ENCODE peak calls at places on chromosomes 5 and 9, in five cellular contexts. K is IMR-90, T is A549, J is H1, O is HepG2. U is an unnamed sample.
A peak's percentile ranks its signal among the peaks of the same experiment; 100 is the strongest.

GRCh38 chr5:2094616-2094995 is 211.9 kb upstream of the IRX4 start:
- DNase-seq in O (no peak), J (no peak), K (no peak), T (no peak), U (no peak)

GRCh38 chr9:113933671-113934070 is 57.6 kb downstream of the ZNF618 start:
- DNase-seq in O (no peak), T (no peak), J (no peak), K (no peak), U (no peak)

GRCh38 chr9:121750259-121750714 is 98.9 kb downstream of the DAB2IP start:
- DNase-seq in O (no peak), J (no peak), K (no peak), T (no peak), U (no peak)

GRCh38 chr9:131960805-131961495 is 118.7 kb downstream of the MED27 start:
- DNase-seq in T (no peak), O (no peak), K (no peak), J (no peak), U (no peak)

GRCh38 chr9:68538200-68538599 is 2.5 kb downstream of the TMEM252 start:
- DNase-seq in J (no peak), K (peak; percentile 26), T (no peak), O (no peak), U (no peak)

GRCh38 chr9:123942542-123942941 is 12.6 kb upstream of the DENND1A start:
- DNase-seq in T (no peak), K (no peak), J (no peak), O (no peak), U (no peak)

GRCh38 chr5:74638776-74639537 is 1.6 kb downstream of the ENC1 start:
- DNase-seq in O (no peak), J (no peak), K (peak; percentile 61), T (no peak), U (no peak)

GRCh38 chr5:106374956-106375355 is 1295.8 kb downstream of the EFNA5 start:
- DNase-seq in O (no peak), J (no peak), K (no peak), T (no peak), U (no peak)

GRCh38 chr5:144307726-144308125 is 137.1 kb downstream of the KCTD16 start:
- DNase-seq in J (no peak), O (no peak), K (no peak), T (no peak), U (no peak)

GRCh38 chr9:71896762-71897161 is 14.2 kb downstream of the ABHD17B start:
- DNase-seq in J (no peak), K (no peak), T (no peak), O (no peak), U (no peak)

GRCh38 chr9:89466451-89467277 is 31.2 kb downstream of the SEMA4D start:
- DNase-seq in J (no peak), T (no peak), O (no peak), K (no peak), U (no peak)

GRCh38 chr5:178327931-178328711 is 95.5 kb upstream of the PHYKPL start:
- DNase-seq in O (no peak), J (no peak), K (no peak), T (no peak), U (no peak)

GRCh38 chr5:178327446-178327845 is 94.8 kb upstream of the PHYKPL start:
- DNase-seq in J (peak; percentile 42), K (no peak), O (no peak), T (no peak), U (no peak)

GRCh38 chr5:178324481-178325310 is 92.1 kb upstream of the PHYKPL start:
- DNase-seq in T (no peak), O (no peak), K (no peak), J (peak; percentile 45), U (no peak)

GRCh38 chr5:178325311-178326053 is 92.9 kb upstream of the PHYKPL start:
- DNase-seq in K (no peak), O (no peak), T (no peak), J (no peak), U (no peak)

GRCh38 chr5:178326054-178326715 is 93.6 kb upstream of the PHYKPL start:
- DNase-seq in K (no peak), J (no peak), O (no peak), T (no peak), U (no peak)
- TF ChIP-seq RFX5 in K (no peak), J (no peak), O (no peak), T (no peak), U (no peak)

DNA sequence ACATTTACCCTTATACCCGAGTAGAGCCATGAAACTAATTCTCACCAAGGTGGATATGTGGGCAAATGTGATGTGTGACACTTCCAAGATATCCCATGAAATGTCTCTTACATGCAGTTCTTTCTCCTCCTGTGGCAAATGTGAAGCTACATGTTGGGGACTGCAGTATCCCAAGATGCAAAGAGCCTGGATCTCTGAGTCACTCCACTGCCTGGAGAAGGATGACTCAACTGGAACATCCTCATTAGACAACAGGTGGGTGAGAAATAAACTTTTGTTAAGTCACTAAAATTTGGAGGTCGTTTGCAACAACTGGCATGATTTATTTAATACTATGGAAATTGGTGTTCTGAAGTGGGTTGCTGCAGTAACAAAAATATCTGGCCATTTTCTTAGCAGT is 36.5 kb upstream of the TENT4A start:
- DNase-seq in K (peak; percentile 48), J (no peak), T (no peak), O (no peak), U (no peak)
- TF ChIP-seq RAD21 in K (no peak), J (no peak), T (no peak), O (no peak), U (no peak)

GRCh38 chr9:112531666-112532282 is 45.1 kb downstream of the KIAA1958 start:
- DNase-seq in O (peak; percentile 13), K (peak; percentile 43), J (no peak), T (no peak), U (no peak)

GRCh38 chr9:112533660-112534059 is 47.0 kb downstream of the KIAA1958 start:
- DNase-seq in O (no peak), K (no peak), J (peak; percentile 35), T (no peak), U (no peak)

GRCh38 chr9:112529316-112529715 is 42.7 kb downstream of the KIAA1958 start:
- DNase-seq in O (no peak), J (no peak), K (no peak), T (no peak), U (no peak)

GRCh38 chr9:112535364-112535763 is 48.7 kb downstream of the KIAA1958 start:
- DNase-seq in T (no peak), J (no peak), K (peak; percentile 71), O (no peak), U (no peak)

DNA sequence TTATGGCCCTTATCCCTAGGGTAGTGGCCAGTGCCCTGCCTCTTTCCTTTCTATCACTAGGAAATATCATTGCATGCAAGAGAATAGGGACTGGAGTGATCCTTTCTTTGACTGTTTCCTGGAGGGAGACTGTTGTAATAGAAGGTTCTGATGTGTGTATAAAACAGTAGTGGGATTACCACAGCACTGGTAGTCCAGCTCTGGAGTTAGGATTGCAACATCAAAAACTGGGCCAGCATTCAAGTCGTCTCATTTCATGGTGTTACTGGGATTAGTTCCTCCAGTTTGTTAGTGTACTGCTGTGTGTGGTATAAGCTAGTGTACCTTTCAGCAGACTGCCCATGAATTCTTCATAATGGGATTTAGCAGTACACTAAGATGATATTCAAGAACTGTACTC is 45.8 kb downstream of the KIAA1958 start:
- DNase-seq in K (peak; percentile 80), O (no peak), J (no peak), T (no peak), U (no peak)
- TF ChIP-seq MAFK in K (no peak), O (no peak), J (no peak), T (no peak), U (no peak)

DNA sequence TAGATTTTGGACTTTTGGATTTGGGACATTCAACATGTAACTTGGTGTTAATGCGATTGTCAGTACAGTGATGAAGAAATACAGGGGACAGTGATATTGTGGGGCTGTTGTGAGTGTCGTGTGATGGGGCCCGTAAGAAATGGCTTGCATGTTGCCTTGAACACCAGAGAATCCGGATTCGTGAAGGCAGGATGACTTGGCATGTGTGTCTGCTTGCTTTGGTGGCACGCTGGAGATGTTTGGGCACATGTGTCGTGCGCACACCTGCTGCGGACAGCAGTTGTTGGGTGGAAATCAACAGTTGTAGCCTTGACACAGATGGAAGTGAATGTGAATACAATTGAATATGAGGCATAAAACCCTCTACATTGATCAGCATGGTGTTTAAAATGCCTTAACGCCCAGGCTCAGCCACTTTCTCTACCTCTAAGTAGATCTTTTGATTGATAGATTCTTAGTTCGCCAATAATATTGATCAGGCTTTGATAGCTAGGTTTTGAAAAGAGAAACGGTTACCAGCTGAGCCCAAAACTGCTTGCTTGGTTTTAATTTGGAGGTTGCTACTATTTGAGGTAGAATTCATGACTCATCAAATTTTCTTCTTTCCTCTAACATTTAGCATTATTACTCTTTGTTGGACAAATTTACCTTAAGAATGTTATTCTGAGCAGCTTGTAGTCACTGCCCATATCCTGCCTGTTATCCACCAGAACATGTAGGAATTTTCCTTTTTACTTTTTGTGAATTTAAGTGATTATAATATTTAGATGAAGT is 94.4 kb downstream of the TRIO start:
- DNase-seq in O (no peak), T (no peak), J (no peak), K (no peak), U (no peak)
- TF ChIP-seq RFX5 in O (no peak), T (no peak), J (no peak), K (no peak), U (no peak)

GRCh38 chr9:85178486-85178885 is 509.0 kb downstream of the NTRK2 start:
- DNase-seq in K (no peak), J (no peak), O (no peak), T (no peak), U (no peak)
- TF ChIP-seq RAD21 in K (no peak), J (no peak), O (no peak), T (no peak), U (no peak)

GRCh38 chr5:157541452-157542118 is 34.0 kb downstream of the ADAM19 start:
- DNase-seq in T (no peak), O (no peak), K (no peak), J (no peak), U (no peak)
- TF ChIP-seq MAFK in T (no peak), O (peak; percentile 44), K (peak; percentile 42), J (no peak), U (no peak)

GRCh38 chr5:81192351-81192750 is 40.8 kb upstream of the CKMT2 start:
- DNase-seq in T (no peak), O (no peak), J (peak; percentile 59), K (no peak), U (no peak)
- TF ChIP-seq RFX5 in T (no peak), O (no peak), J (no peak), K (no peak), U (no peak)

DNA sequence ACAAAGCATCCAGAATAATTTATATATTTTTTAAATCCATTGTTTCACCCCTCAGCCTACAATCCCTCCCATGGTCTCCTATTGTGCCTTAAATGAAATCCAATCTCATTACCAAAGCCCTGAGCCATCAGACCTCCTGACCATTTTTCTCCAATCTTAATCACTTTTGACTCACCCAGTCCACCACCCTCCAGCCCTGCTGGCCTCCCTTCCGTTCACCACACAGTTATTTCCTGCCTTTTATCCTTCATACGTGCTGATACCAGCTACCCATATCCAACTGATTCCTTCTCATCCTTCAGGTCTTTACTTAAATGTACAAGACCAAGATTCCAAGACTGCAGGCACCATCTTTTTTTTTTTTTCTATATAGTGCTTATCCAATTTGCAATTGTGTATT is 1026.7 kb upstream of the DMAC1 start:
- DNase-seq in T (no peak), O (no peak), J (no peak), K (no peak), U (no peak)
- TF ChIP-seq RAD21 in T (no peak), O (no peak), J (no peak), K (no peak), U (no peak)

GRCh38 chr5:138659561-138659960 is 84.4 kb upstream of the HSPA9 start:
- DNase-seq in O (no peak), T (no peak), K (no peak), J (no peak), U (no peak)
- TF ChIP-seq MAFK in O (no peak), T (no peak), K (no peak), J (no peak), U (no peak)